ENCODE peak calls at places on chromosomes 6 and 20, in eight cellular contexts. Z, Q, F, A, S, K, R and X are unnamed samples.

GRCh38 chr6:113281014-113281810 is 575.9 kb upstream of the MARCKS start:
- DNase-seq in K (no peak), R (no peak), S (no peak), A (no peak), F (no peak), Q (no peak), Z (no peak), X (no peak)

GRCh38 chr6:84428300-84428907 is 201.0 kb upstream of the CEP162 start:
- DNase-seq in Q (no peak), S (peak), K (no peak), A (no peak), F (no peak), R (no peak), Z (no peak), X (peak)

GRCh38 chr6:169169375-169169774 is 84.3 kb downstream of the THBS2 start:
- DNase-seq in A (no peak), S (no peak), F (no peak), Z (no peak), R (no peak), Q (no peak), K (no peak), X (no peak)

GRCh38 chr20:24989162-24989561 is 3.4 kb downstream of the APMAP start:
- DNase-seq in F (no peak), Q (no peak), S (no peak), Z (no peak), R (no peak), K (no peak), A (no peak), X (no peak)

GRCh38 chr6:70369332-70369950 is 43.9 kb upstream of the FAM135A start:
- DNase-seq in Z (peak), S (peak), F (peak), R (peak), A (peak), Q (peak), K (peak), X (peak)

GRCh38 chr6:106512958-106513480 is 116.3 kb downstream of the RTN4IP1 start:
- DNase-seq in F (no peak), K (no peak), Q (no peak), Z (no peak), S (no peak), R (no peak), A (no peak), X (no peak)

GRCh38 chr20:41501376-41501775 is 116.8 kb downstream of the CHD6 start:
- DNase-seq in R (no peak), S (no peak), Z (no peak), Q (no peak), A (no peak), K (no peak), F (no peak), X (no peak)

GRCh38 chr20:611047-611842 is 1.1 kb upstream of the TCF15 start:
- DNase-seq in S (no peak), K (no peak), F (no peak), Q (no peak), A (no peak), R (no peak), Z (no peak), X (no peak)

GRCh38 chr20:49591217-49591865 is 23.4 kb upstream of the PTGIS start:
- DNase-seq in F (no peak), R (no peak), K (no peak), S (no peak), Q (no peak), A (no peak), Z (no peak), X (no peak)

GRCh38 chr6:18062733-18063132 is 59.7 kb downstream of the NHLRC1 start:
- DNase-seq in Q (no peak), R (no peak), K (no peak), S (no peak), F (no peak), Z (no peak), A (no peak), X (no peak)

GRCh38 chr20:61661025-61661424 is 404.7 kb downstream of the TAF4 start:
- DNase-seq in S (no peak), A (no peak), K (no peak), Z (no peak), Q (no peak), F (no peak), R (no peak), X (no peak)

GRCh38 chr6:170297577-170298330 is 6.9 kb upstream of the DLL1 start:
- DNase-seq in S (no peak), Q (no peak), A (no peak), K (no peak), Z (no peak), F (no peak), R (no peak), X (no peak)

GRCh38 chr20:37598101-37598530 is 70.4 kb upstream of the BLCAP start:
- DNase-seq in S (peak), F (no peak), Z (peak), A (no peak), Q (no peak), R (no peak), K (no peak), X (no peak)

GRCh38 chr6:25889877-25890853 is 16.1 kb upstream of the SLC17A3 start:
- DNase-seq in Q (no peak), R (no peak), K (no peak), A (no peak), S (peak), Z (no peak), F (no peak), X (peak)

GRCh38 chr6:100420711-100421110 is 44.0 kb downstream of the SIM1 start:
- DNase-seq in A (no peak), R (no peak), Z (no peak), F (no peak), Q (no peak), S (no peak), K (no peak), X (no peak)

GRCh38 chr6:101458341-101458740 is 64.8 kb downstream of the GRIK2 start:
- DNase-seq in Z (no peak), A (no peak), F (no peak), K (no peak), R (no peak), S (no peak), Q (no peak), X (no peak)

GRCh38 chr6:63573899-63574553 is 1.7 kb downstream of the LOC128125822 start:
- DNase-seq in F (peak), Q (peak), R (no peak), Z (no peak), K (no peak), S (peak), A (peak), X (peak)

GRCh38 chr6:26214826-26215199 is 127.6 kb downstream of the HFE start:
- DNase-seq in F (no peak), K (no peak), R (no peak), Z (no peak), A (no peak), Q (no peak), S (no peak), X (no peak)

GRCh38 chr6:132713355-132714134 is at the start of gene VNN1:
- DNase-seq in A (no peak), Q (no peak), R (no peak), Z (no peak), S (no peak), F (no peak), K (no peak), X (no peak)

GRCh38 chr6:161128680-161129196 is 137.2 kb downstream of the MAP3K4 start:
- DNase-seq in K (no peak), Q (peak), F (no peak), R (no peak), S (no peak), Z (no peak), A (peak), X (peak)

GRCh38 chr20:571754-572331 is 28.3 kb upstream of the CSNK2A1 start:
- DNase-seq in A (no peak), Q (no peak), S (no peak), Z (no peak), F (no peak), K (no peak), R (no peak), X (no peak)

GRCh38 chr6:120608826-120609225 is 725.5 kb downstream of the TBC1D32 start:
- DNase-seq in Q (no peak), S (no peak), Z (no peak), A (no peak), K (no peak), F (no peak), R (no peak), X (no peak)